ENCODE peak calls at places on chromosome X, in five cellular contexts. M is activated naive CD8-positive, alpha-beta T cell treated with anti-CD3 and anti-CD28 coated beads, Interleukin-2, amount 50 U/mL, for 24 hours; C is NCI-H1105; K is activated CD4-positive, alpha-beta T cell treated with anti-CD3 and anti-CD28 coated beads, Interleukin-2, amount 10 ng/mL, durations not matched to agents 7 days and 5 days; P is naive thymus-derived CD4-positive, alpha-beta T cell. A is an unnamed sample.

GRCh38 chrX:154490021-154490413 is 412 bp downstream of the SLC10A3 start:
- DNase-seq in M (peak; percentile 29), C (no peak), K (peak; percentile 22), P (no peak), A (peak; percentile 30)

GRCh38 chrX:43822015-43822414 is 60.2 kb downstream of the MAOB start:
- DNase-seq in M (no peak), P (no peak), K (no peak), C (no peak), A (no peak)

GRCh38 chrX:71911731-71912050 is 1.0 kb downstream of the NHSL2 start:
- DNase-seq in C (no peak), K (no peak), M (no peak), P (no peak), A (no peak)

GRCh38 chrX:100905620-100906019 is 23.1 kb downstream of the XKRX start:
- DNase-seq in P (no peak), K (no peak), M (no peak), C (no peak), A (no peak)

GRCh38 chrX:44035576-44035975 is 62.4 kb upstream of the NDP start:
- DNase-seq in P (no peak), C (no peak), M (no peak), K (no peak), A (no peak)

GRCh38 chrX:28312965-28313364 is 274.3 kb upstream of the IL1RAPL1 start:
- DNase-seq in K (no peak), M (no peak), C (no peak), P (no peak), A (no peak)

GRCh38 chrX:103330601-103331397 is 760 bp downstream of the TCEAL7 start:
- DNase-seq in C (no peak), K (no peak), M (no peak), P (no peak), A (no peak)

GRCh38 chrX:128601706-128602105 is 549.5 kb upstream of the ACTRT1 start:
- DNase-seq in P (no peak), K (no peak), M (no peak), C (no peak), A (no peak)

GRCh38 chrX:148562846-148563245 is 62.4 kb downstream of the AFF2 start:
- DNase-seq in K (no peak), P (no peak), C (no peak), M (no peak), A (no peak)

GRCh38 chrX:135421932-135422809 is at the start of gene SMIM10L2A:
- DNase-seq in C (no peak), P (no peak), K (no peak), M (no peak), A (no peak)

GRCh38 chrX:84216406-84216805 is 28.4 kb upstream of the RPS6KA6 start:
- DNase-seq in P (no peak), M (no peak), C (peak; percentile 73), K (no peak), A (no peak)

GRCh38 chrX:153800177-153800722 is 5.8 kb downstream of the SSR4 start:
- DNase-seq in C (no peak), P (no peak), M (no peak), K (no peak), A (no peak)

GRCh38 chrX:32408389-32408788 is 803.0 kb downstream of the DMD start:
- DNase-seq in P (no peak), M (no peak), K (peak; percentile 5), C (no peak), A (peak; percentile 2)

GRCh38 chrX:72021975-72022374 is 109.7 kb downstream of the RTL5 start:
- DNase-seq in C (no peak), P (no peak), M (no peak), K (no peak), A (no peak)

GRCh38 chrX:30489323-30489722 is 88.2 kb downstream of the TASL start:
- DNase-seq in P (no peak), K (no peak), C (no peak), M (no peak), A (peak; percentile 3)

GRCh38 chrX:11103751-11104150 is 7.4 kb upstream of the HCCS start:
- DNase-seq in K (no peak), C (no peak), P (no peak), M (no peak), A (no peak)

GRCh38 chrX:46665232-46666162 is 91.9 kb downstream of the CHST7 start:
- DNase-seq in C (peak; percentile 67), M (no peak), K (no peak), P (no peak), A (no peak)

GRCh38 chrX:52870041-52870440 is 2.2 kb upstream of the XAGE3 start:
- DNase-seq in C (no peak), M (no peak), P (no peak), K (no peak), A (no peak)

GRCh38 chrX:82528525-82528924 is 979.6 kb upstream of the POU3F4 start:
- DNase-seq in C (no peak), K (no peak), P (no peak), M (no peak), A (no peak)

GRCh38 chrX:40174594-40175415 is 77.0 kb upstream of the BCOR start:
- DNase-seq in M (peak; percentile 68), K (peak; percentile 32), P (no peak), C (peak; percentile 53), A (peak; percentile 60)

GRCh38 chrX:148504412-148504950 is 4.1 kb downstream of the AFF2 start:
- DNase-seq in M (no peak), K (no peak), C (no peak), P (no peak), A (no peak)

GRCh38 chrX:121103381-121103780 is 56.0 kb downstream of the GLUD2 start:
- DNase-seq in C (no peak), P (no peak), M (no peak), K (no peak), A (no peak)

GRCh38 chrX:3119376-3119775 is 78.1 kb downstream of the ARSF start:
- DNase-seq in M (no peak), C (no peak), K (no peak), P (no peak), A (no peak)

GRCh38 chrX:7330971-7331746 is 183.2 kb upstream of the PUDP start:
- DNase-seq in K (no peak), M (no peak), P (no peak), C (no peak), A (no peak)

GRCh38 chrX:119236599-119237525 is 777 bp downstream of the PGRMC1 start:
- DNase-seq in C (no peak), K (peak; percentile 17), M (peak; percentile 9), P (peak; percentile 3), A (peak; percentile 26)

GRCh38 chrX:3191186-3191585 is 149.9 kb downstream of the ARSF start:
- DNase-seq in K (no peak), M (no peak), P (no peak), C (no peak), A (no peak)

GRCh38 chrX:53280703-53281320 is 572 bp downstream of the IQSEC2 start:
- DNase-seq in K (no peak), P (no peak), C (no peak), M (no peak), A (no peak)

GRCh38 chrX:68914337-68914989 is 85.6 kb downstream of the EFNB1 start:
- DNase-seq in K (no peak), C (no peak), M (no peak), P (no peak), A (no peak)

GRCh38 chrX:21354725-21355124 is 19.5 kb upstream of the CNKSR2 start:
- DNase-seq in C (no peak), K (no peak), M (no peak), P (no peak), A (no peak)

GRCh38 chrX:100647095-100647494 is 3.1 kb downstream of the SRPX2 start:
- DNase-seq in M (no peak), P (no peak), K (no peak), C (no peak), A (no peak)

A was measured in DND-41.